ENCODE peak calls at places on chromosomes 16 and 17, in six cellular contexts. J is A549, K is gastrocnemius medialis, Q is lower lobe of right lung, V is lung, Y is heart right ventricle. L is an unnamed sample.

GRCh38 chr16:1985466-1986150 is 1.6 kb downstream of the GFER start:
- DNase-seq in K (no peak), Y (no peak), Q (no peak), V (no peak), J (no peak), L (no peak)

GRCh38 chr16:1770328-1771071 is 843 bp downstream of the NME3 start:
- DNase-seq in J (no peak), K (peak; percentile 60), V (peak; percentile 59), Q (peak; percentile 73), Y (peak; percentile 75), L (no peak)

GRCh38 chr17:59914274-59914854 is 21.4 kb downstream of the RPS6KB1 start:
- DNase-seq in V (no peak), Y (no peak), K (no peak), J (peak; percentile 78), Q (no peak), L (peak; percentile 13)

GRCh38 chr17:9887521-9887920 is 17.6 kb downstream of the RCVRN start:
- DNase-seq in Q (no peak), K (no peak), V (no peak), J (peak; percentile 47), Y (no peak), L (no peak)

GRCh38 chr17:2023692-2024571 is 1.2 kb downstream of the RTN4RL1 start:
- DNase-seq in V (peak; percentile 76), Q (peak; percentile 79), Y (no peak), K (no peak), J (peak; percentile 55), L (peak; percentile 41)

GRCh38 chr17:55237826-55238196 is 26.9 kb upstream of the HLF start:
- DNase-seq in Y (no peak), K (no peak), J (no peak), V (no peak), Q (no peak), L (no peak)

GRCh38 chr17:42253601-42254000 is 22.6 kb downstream of the STAT5B start:
- DNase-seq in J (no peak), Y (no peak), Q (no peak), V (no peak), K (no peak), L (no peak)

GRCh38 chr16:88289549-88290344 is 93.0 kb upstream of the ZNF469 start:
- DNase-seq in J (no peak), Y (no peak), K (no peak), Q (no peak), V (no peak), L (no peak)

GRCh38 chr16:29893553-29893952 is 5.8 kb downstream of the SEZ6L2 start:
- DNase-seq in Q (no peak), Y (no peak), V (no peak), J (no peak), K (no peak), L (no peak)

GRCh38 chr16:77374384-77374783 is 60.5 kb downstream of the ADAMTS18 start:
- DNase-seq in K (no peak), Q (no peak), Y (no peak), V (no peak), J (no peak), L (no peak)

GRCh38 chr17:64771980-64772844 is 110.1 kb upstream of the SMURF2 start:
- DNase-seq in Y (no peak), V (no peak), J (no peak), Q (no peak), K (no peak), L (no peak)

GRCh38 chr16:2335286-2335895 is 5.1 kb downstream of the ABCA3 start:
- DNase-seq in Q (no peak), V (no peak), J (no peak), Y (no peak), K (no peak), L (no peak)

GRCh38 chr16:75695708-75696107 is 5.6 kb downstream of the DUXB start:
- DNase-seq in J (peak; percentile 18), V (no peak), Y (no peak), Q (no peak), K (no peak), L (no peak)
- H3K4me1 ChIP-seq in J (no peaks in the 10 kb centered on the region), V (no peaks in the 10 kb centered on the region), Y (no peaks in the 10 kb centered on the region), Q (no peaks in the 10 kb centered on the region), K (no peaks in the 10 kb centered on the region), L (no peaks in the 10 kb centered on the region)

GRCh38 chr17:14321476-14321949 is 20.6 kb downstream of the HS3ST3B1 start:
- DNase-seq in V (no peak), K (no peak), Q (no peak), J (no peak), Y (no peak), L (no peak)

GRCh38 chr17:14323522-14323981 is 22.7 kb downstream of the HS3ST3B1 start:
- DNase-seq in K (no peak), V (no peak), Q (no peak), Y (no peak), J (no peak), L (no peak)

GRCh38 chr17:14321980-14322776 is 21.3 kb downstream of the HS3ST3B1 start:
- DNase-seq in Q (no peak), K (no peak), Y (no peak), J (no peak), V (no peak), L (no peak)

GRCh38 chr17:14329900-14330491 is 29.1 kb downstream of the HS3ST3B1 start:
- DNase-seq in Q (no peak), Y (no peak), K (no peak), J (no peak), V (no peak), L (no peak)

DNA sequence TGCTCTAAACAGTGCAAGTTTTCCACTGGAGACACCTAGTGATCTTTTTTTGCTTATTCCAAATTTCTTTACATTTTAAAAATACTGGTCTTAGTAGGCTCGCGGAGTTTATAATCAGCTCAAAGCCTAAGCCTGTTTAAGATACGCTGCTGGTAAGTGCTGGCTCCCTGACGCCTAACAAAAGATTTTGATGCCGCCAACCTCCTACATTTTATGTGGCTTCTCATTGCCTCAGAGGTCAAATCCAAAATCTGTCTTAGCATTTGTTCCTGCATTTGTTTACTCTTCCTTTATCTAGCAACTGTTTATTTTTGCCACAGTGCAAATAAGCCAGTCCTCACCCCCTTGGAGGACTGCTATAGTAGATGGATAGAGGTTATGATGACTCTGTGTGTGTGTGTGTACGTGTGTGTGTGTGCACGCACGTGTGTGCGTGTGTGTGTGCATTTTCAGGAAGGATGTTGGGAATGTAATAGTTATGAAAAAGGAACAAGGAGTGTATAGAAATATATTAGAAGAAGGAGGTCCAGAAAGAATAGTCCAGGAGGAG is 24.8 kb downstream of the HS3ST3B1 start:
- DNase-seq in V (no peak), Q (no peak), K (no peak), J (no peak), Y (no peak), L (no peak)
- H3K4me1 ChIP-seq in V (no peaks in the 10 kb centered on the region), Q (no peaks in the 10 kb centered on the region), K (no peaks in the 10 kb centered on the region), J (peaks cover 8% of the 10 kb centered on the region), Y (no peaks in the 10 kb centered on the region), L (peaks cover 45% of the 10 kb centered on the region)

GRCh38 chr16:89720859-89721643 is at the start of the genes VPS9D1 and ZNF276:
- DNase-seq in Y (peak; percentile 88), Q (peak; percentile 92), K (peak; percentile 65), V (peak; percentile 82), J (peak; percentile 66), L (peak; percentile 87)

GRCh38 chr16:89721644-89722391 is 481 bp downstream of the ZNF276 start:
- DNase-seq in Y (peak; percentile 70), V (peak; percentile 80), K (peak; percentile 31), Q (peak; percentile 89), J (peak; percentile 42), L (peak; percentile 92)

GRCh38 chr16:89716493-89716892 is 4.2 kb downstream of the VPS9D1 start:
- DNase-seq in Q (no peak), K (no peak), J (no peak), V (no peak), Y (no peak), L (no peak)

GRCh38 chr16:89720520-89720858 is 209 bp downstream of the VPS9D1 start:
- DNase-seq in V (peak; percentile 48), K (peak; percentile 31), Q (peak; percentile 71), J (no peak), Y (peak; percentile 60), L (no peak)

GRCh38 chr16:89717310-89718197 is 3.1 kb downstream of the VPS9D1 start:
- DNase-seq in Q (no peak), Y (no peak), V (no peak), K (no peak), J (no peak), L (no peak)
- H3K4me1 ChIP-seq in Q (peaks cover 19% of the 10 kb centered on the region), Y (peaks cover 10% of the 10 kb centered on the region), V (no peaks in the 10 kb centered on the region), K (peaks cover 10% of the 10 kb centered on the region), J (peaks cover 30% of the 10 kb centered on the region), L (peaks cover 8% of the 10 kb centered on the region)

DNA sequence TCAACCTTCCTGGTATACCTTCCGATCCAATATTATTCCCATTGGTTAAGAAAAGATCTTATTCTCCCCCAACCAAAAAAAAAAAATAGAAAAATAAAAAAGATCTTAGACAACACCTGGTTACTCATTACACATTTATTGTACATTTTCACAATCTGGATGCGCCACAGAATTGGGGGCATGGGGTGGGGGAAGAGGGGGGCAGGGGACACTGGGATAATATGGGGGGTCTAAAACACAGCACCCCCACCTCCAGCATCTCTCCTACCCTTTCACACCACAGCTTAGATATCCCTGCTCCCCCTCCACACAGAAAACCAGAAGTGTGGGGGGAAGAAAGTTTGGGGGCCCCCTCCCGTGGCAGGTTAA is 3.7 kb downstream of the VAMP2 start:
- DNase-seq in Y (no peak), K (no peak), V (no peak), Q (no peak), J (no peak), L (peak; percentile 8)
- H3K4me1 ChIP-seq in Y (peaks cover 37% of the 10 kb centered on the region), K (peaks cover 31% of the 10 kb centered on the region), V (peaks cover 8% of the 10 kb centered on the region), Q (peaks cover 67% of the 10 kb centered on the region), J (peaks cover 50% of the 10 kb centered on the region), L (peaks cover 65% of the 10 kb centered on the region)

DNA sequence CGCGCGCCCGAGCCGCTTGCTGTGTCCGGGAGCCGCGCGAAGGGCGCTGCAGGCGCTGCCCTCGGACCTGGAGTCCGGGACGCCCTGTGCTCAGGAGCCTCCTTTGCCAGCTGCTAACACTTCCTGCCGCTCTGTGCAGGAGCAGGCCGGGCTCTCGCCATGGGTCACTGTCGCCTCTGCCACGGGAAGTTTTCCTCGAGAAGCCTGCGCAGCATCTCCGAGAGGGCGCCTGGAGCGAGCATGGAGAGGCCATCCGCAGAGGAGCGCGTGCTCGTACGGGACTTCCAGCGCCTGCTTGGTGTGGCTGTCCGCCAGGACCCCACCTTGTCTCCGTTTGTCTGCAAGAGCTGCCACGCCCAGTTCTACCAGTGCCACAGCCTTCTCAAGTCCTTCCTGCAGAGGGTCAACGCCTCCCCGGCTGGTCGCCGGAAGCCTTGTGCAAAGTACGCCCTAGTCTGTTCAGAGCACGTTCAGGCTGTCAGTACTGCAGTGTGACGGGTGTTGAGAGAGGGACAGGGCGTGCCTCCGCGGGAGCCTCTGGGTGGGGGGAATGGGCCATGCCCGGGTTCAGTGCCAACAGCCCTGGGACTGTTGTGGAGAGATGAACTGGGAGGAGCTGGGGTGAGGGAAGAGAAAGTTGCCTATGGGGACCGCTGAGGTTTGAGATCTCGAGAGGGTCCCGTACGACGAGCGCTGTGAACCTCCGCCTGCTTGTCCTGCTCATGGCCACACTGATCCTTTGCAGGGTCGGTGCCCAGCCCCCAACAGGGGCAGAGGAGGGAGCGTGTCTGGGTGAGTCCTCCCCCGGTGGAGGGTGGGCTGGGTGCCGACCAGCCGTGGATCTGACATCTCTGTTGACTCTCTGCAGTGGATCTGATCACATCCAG is 1.3 kb downstream of the ZNF276 start:
- DNase-seq in J (no peak), K (peak; percentile 48), Q (peak; percentile 95), Y (peak; percentile 71), V (peak; percentile 86), L (peak; percentile 69)
- H3K4me1 ChIP-seq in J (peaks cover 32% of the 10 kb centered on the region), K (peaks cover 27% of the 10 kb centered on the region), Q (peaks cover 50% of the 10 kb centered on the region), Y (peaks cover 34% of the 10 kb centered on the region), V (no peaks in the 10 kb centered on the region), L (peaks cover 52% of the 10 kb centered on the region)